ENCODE peak calls at places on chromosomes 13 and 19, in nine cellular contexts. One of them, this sample, is unnamed.
A peak's percentile ranks its signal among the peaks of the same experiment; 100 is the strongest.

GRCh38 chr19:8141726-8142524 is 7.5 kb downstream of the FBN3 start:
- DNase-seq in activated T-cell treated with anti-CD3 and anti-CD28 coated beads, Interleukin-2, amount 50 U/mL, for 48 hours: no peak
- DNase-seq in upper lobe of left lung: no peak
- DNase-seq in HTR-8/SVneo: no peak
- DNase-seq in WTC11: no peak
- DNase-seq in CD8-positive, alpha-beta memory T cell: no peak
- DNase-seq in pancreas: peak; percentile 55
- DNase-seq in aorta: no peak
- DNase-seq in kidney glomerular epithelial cell: no peak
- DNase-seq in this sample: no peak

GRCh38 chr19:34150558-34150957 is 21.7 kb upstream of the LSM14A start:
- DNase-seq in activated T-cell treated with anti-CD3 and anti-CD28 coated beads, Interleukin-2, amount 50 U/mL, for 48 hours: no peak
- DNase-seq in upper lobe of left lung: no peak
- DNase-seq in HTR-8/SVneo: no peak
- DNase-seq in WTC11: no peak
- DNase-seq in CD8-positive, alpha-beta memory T cell: no peak
- DNase-seq in pancreas: no peak
- DNase-seq in aorta: no peak
- DNase-seq in kidney glomerular epithelial cell: no peak
- DNase-seq in this sample: no peak

GRCh38 chr13:106990594-106990993 is 422.7 kb upstream of the ARGLU1 start:
- DNase-seq in activated T-cell treated with anti-CD3 and anti-CD28 coated beads, Interleukin-2, amount 50 U/mL, for 48 hours: no peak
- DNase-seq in upper lobe of left lung: no peak
- DNase-seq in HTR-8/SVneo: no peak
- DNase-seq in WTC11: no peak
- DNase-seq in CD8-positive, alpha-beta memory T cell: no peak
- DNase-seq in pancreas: no peak
- DNase-seq in aorta: no peak
- DNase-seq in kidney glomerular epithelial cell: no peak
- DNase-seq in this sample: no peak

GRCh38 chr19:18520848-18521691 is 800 bp downstream of the ELL start:
- DNase-seq in activated T-cell treated with anti-CD3 and anti-CD28 coated beads, Interleukin-2, amount 50 U/mL, for 48 hours: peak; percentile 46
- DNase-seq in upper lobe of left lung: no peak
- DNase-seq in HTR-8/SVneo: no peak
- DNase-seq in WTC11: peak; percentile 42
- DNase-seq in CD8-positive, alpha-beta memory T cell: no peak
- DNase-seq in pancreas: peak; percentile 58
- DNase-seq in aorta: peak; percentile 68
- DNase-seq in kidney glomerular epithelial cell: no peak
- DNase-seq in this sample: no peak

GRCh38 chr13:113818700-113819295 is 45.1 kb downstream of the GAS6 start:
- DNase-seq in activated T-cell treated with anti-CD3 and anti-CD28 coated beads, Interleukin-2, amount 50 U/mL, for 48 hours: no peak
- DNase-seq in upper lobe of left lung: peak; percentile 81
- DNase-seq in HTR-8/SVneo: no peak
- DNase-seq in WTC11: no peak
- DNase-seq in CD8-positive, alpha-beta memory T cell: no peak
- DNase-seq in pancreas: no peak
- DNase-seq in aorta: no peak
- DNase-seq in kidney glomerular epithelial cell: no peak
- DNase-seq in this sample: no peak

GRCh38 chr13:36858285-36858684 is 39.3 kb downstream of the RFXAP start:
- DNase-seq in activated T-cell treated with anti-CD3 and anti-CD28 coated beads, Interleukin-2, amount 50 U/mL, for 48 hours: no peak
- DNase-seq in upper lobe of left lung: no peak
- DNase-seq in HTR-8/SVneo: peak; percentile 24
- DNase-seq in WTC11: no peak
- DNase-seq in CD8-positive, alpha-beta memory T cell: no peak
- DNase-seq in pancreas: no peak
- DNase-seq in aorta: no peak
- DNase-seq in kidney glomerular epithelial cell: peak; percentile 72
- DNase-seq in this sample: peak; percentile 60

GRCh38 chr19:56080669-56081401 is 40.3 kb downstream of the ZNF787 start:
- DNase-seq in activated T-cell treated with anti-CD3 and anti-CD28 coated beads, Interleukin-2, amount 50 U/mL, for 48 hours: peak; percentile 78
- DNase-seq in upper lobe of left lung: peak; percentile 83
- DNase-seq in HTR-8/SVneo: peak; percentile 50
- DNase-seq in WTC11: peak; percentile 91
- DNase-seq in CD8-positive, alpha-beta memory T cell: peak; percentile 38
- DNase-seq in pancreas: peak; percentile 77
- DNase-seq in aorta: peak; percentile 85
- DNase-seq in kidney glomerular epithelial cell: peak; percentile 58
- DNase-seq in this sample: peak; percentile 81

GRCh38 chr13:100561599-100562204 is 26.9 kb downstream of the GGACT start:
- DNase-seq in activated T-cell treated with anti-CD3 and anti-CD28 coated beads, Interleukin-2, amount 50 U/mL, for 48 hours: no peak
- DNase-seq in upper lobe of left lung: no peak
- DNase-seq in HTR-8/SVneo: no peak
- DNase-seq in WTC11: no peak
- DNase-seq in CD8-positive, alpha-beta memory T cell: no peak
- DNase-seq in pancreas: no peak
- DNase-seq in aorta: no peak
- DNase-seq in kidney glomerular epithelial cell: no peak
- DNase-seq in this sample: no peak

GRCh38 chr19:56170261-56170660 is 5.5 kb upstream of the GALP start:
- DNase-seq in activated T-cell treated with anti-CD3 and anti-CD28 coated beads, Interleukin-2, amount 50 U/mL, for 48 hours: no peak
- DNase-seq in upper lobe of left lung: no peak
- DNase-seq in HTR-8/SVneo: peak; percentile 32
- DNase-seq in WTC11: no peak
- DNase-seq in CD8-positive, alpha-beta memory T cell: no peak
- DNase-seq in pancreas: peak; percentile 76
- DNase-seq in aorta: no peak
- DNase-seq in kidney glomerular epithelial cell: peak; percentile 87
- DNase-seq in this sample: peak; percentile 52

GRCh38 chr19:46392252-46392801 is 21.0 kb downstream of the CCDC8 start:
- DNase-seq in activated T-cell treated with anti-CD3 and anti-CD28 coated beads, Interleukin-2, amount 50 U/mL, for 48 hours: no peak
- DNase-seq in upper lobe of left lung: peak; percentile 69
- DNase-seq in HTR-8/SVneo: no peak
- DNase-seq in WTC11: no peak
- DNase-seq in CD8-positive, alpha-beta memory T cell: no peak
- DNase-seq in pancreas: no peak
- DNase-seq in aorta: peak; percentile 58
- DNase-seq in kidney glomerular epithelial cell: no peak
- DNase-seq in this sample: peak; percentile 46

GRCh38 chr13:94550030-94550738 is 45.8 kb downstream of the TGDS start:
- DNase-seq in activated T-cell treated with anti-CD3 and anti-CD28 coated beads, Interleukin-2, amount 50 U/mL, for 48 hours: no peak
- DNase-seq in upper lobe of left lung: no peak
- DNase-seq in HTR-8/SVneo: peak; percentile 24
- DNase-seq in WTC11: no peak
- DNase-seq in CD8-positive, alpha-beta memory T cell: no peak
- DNase-seq in pancreas: no peak
- DNase-seq in aorta: no peak
- DNase-seq in kidney glomerular epithelial cell: peak; percentile 41
- DNase-seq in this sample: peak; percentile 57

GRCh38 chr19:8512115-8512967 is 1.6 kb downstream of the ZNF414 start:
- DNase-seq in activated T-cell treated with anti-CD3 and anti-CD28 coated beads, Interleukin-2, amount 50 U/mL, for 48 hours: peak; percentile 63
- DNase-seq in upper lobe of left lung: peak; percentile 72
- DNase-seq in HTR-8/SVneo: no peak
- DNase-seq in WTC11: peak; percentile 68
- DNase-seq in CD8-positive, alpha-beta memory T cell: no peak
- DNase-seq in pancreas: peak; percentile 41
- DNase-seq in aorta: no peak
- DNase-seq in kidney glomerular epithelial cell: peak; percentile 15
- DNase-seq in this sample: no peak

GRCh38 chr19:57190301-57190700 is 999 bp upstream of the ZNF264 start:
- DNase-seq in activated T-cell treated with anti-CD3 and anti-CD28 coated beads, Interleukin-2, amount 50 U/mL, for 48 hours: no peak
- DNase-seq in upper lobe of left lung: no peak
- DNase-seq in HTR-8/SVneo: no peak
- DNase-seq in WTC11: no peak
- DNase-seq in CD8-positive, alpha-beta memory T cell: no peak
- DNase-seq in pancreas: no peak
- DNase-seq in aorta: no peak
- DNase-seq in kidney glomerular epithelial cell: no peak
- DNase-seq in this sample: no peak

GRCh38 chr19:33690461-33691427 is 69.0 kb downstream of the CHST8 start:
- DNase-seq in activated T-cell treated with anti-CD3 and anti-CD28 coated beads, Interleukin-2, amount 50 U/mL, for 48 hours: no peak
- DNase-seq in upper lobe of left lung: peak; percentile 71
- DNase-seq in HTR-8/SVneo: no peak
- DNase-seq in WTC11: no peak
- DNase-seq in CD8-positive, alpha-beta memory T cell: no peak
- DNase-seq in pancreas: no peak
- DNase-seq in aorta: no peak
- DNase-seq in kidney glomerular epithelial cell: no peak
- DNase-seq in this sample: no peak

GRCh38 chr19:41528106-41528505 is 47.9 kb upstream of the CEACAM21 start:
- DNase-seq in activated T-cell treated with anti-CD3 and anti-CD28 coated beads, Interleukin-2, amount 50 U/mL, for 48 hours: no peak
- DNase-seq in upper lobe of left lung: no peak
- DNase-seq in HTR-8/SVneo: no peak
- DNase-seq in WTC11: no peak
- DNase-seq in CD8-positive, alpha-beta memory T cell: no peak
- DNase-seq in pancreas: no peak
- DNase-seq in aorta: no peak
- DNase-seq in kidney glomerular epithelial cell: no peak
- DNase-seq in this sample: peak; percentile 6

GRCh38 chr19:7871530-7872305 is 2.5 kb downstream of the PRR36 start:
- DNase-seq in activated T-cell treated with anti-CD3 and anti-CD28 coated beads, Interleukin-2, amount 50 U/mL, for 48 hours: peak; percentile 93
- DNase-seq in upper lobe of left lung: peak; percentile 97
- DNase-seq in HTR-8/SVneo: peak; percentile 80
- DNase-seq in WTC11: peak; percentile 100
- DNase-seq in CD8-positive, alpha-beta memory T cell: peak; percentile 72
- DNase-seq in pancreas: peak; percentile 96
- DNase-seq in aorta: peak; percentile 94
- DNase-seq in kidney glomerular epithelial cell: peak; percentile 69
- DNase-seq in this sample: peak; percentile 92

GRCh38 chr13:95352486-95352885 is 51.2 kb upstream of the ABCC4 start:
- DNase-seq in activated T-cell treated with anti-CD3 and anti-CD28 coated beads, Interleukin-2, amount 50 U/mL, for 48 hours: no peak
- DNase-seq in upper lobe of left lung: no peak
- DNase-seq in HTR-8/SVneo: no peak
- DNase-seq in WTC11: no peak
- DNase-seq in CD8-positive, alpha-beta memory T cell: no peak
- DNase-seq in pancreas: no peak
- DNase-seq in aorta: no peak
- DNase-seq in kidney glomerular epithelial cell: peak; percentile 1
- DNase-seq in this sample: no peak

GRCh38 chr19:43595605-43595998 is 332 bp downstream of the IRGQ start:
- DNase-seq in activated T-cell treated with anti-CD3 and anti-CD28 coated beads, Interleukin-2, amount 50 U/mL, for 48 hours: no peak
- DNase-seq in upper lobe of left lung: no peak
- DNase-seq in HTR-8/SVneo: no peak
- DNase-seq in WTC11: no peak
- DNase-seq in CD8-positive, alpha-beta memory T cell: no peak
- DNase-seq in pancreas: no peak
- DNase-seq in aorta: no peak
- DNase-seq in kidney glomerular epithelial cell: no peak
- DNase-seq in this sample: no peak

GRCh38 chr13:20428666-20429644 is 96.7 kb downstream of the CRYL1 start:
- DNase-seq in activated T-cell treated with anti-CD3 and anti-CD28 coated beads, Interleukin-2, amount 50 U/mL, for 48 hours: no peak
- DNase-seq in upper lobe of left lung: no peak
- DNase-seq in HTR-8/SVneo: no peak
- DNase-seq in WTC11: no peak
- DNase-seq in CD8-positive, alpha-beta memory T cell: no peak
- DNase-seq in pancreas: no peak
- DNase-seq in aorta: no peak
- DNase-seq in kidney glomerular epithelial cell: no peak
- DNase-seq in this sample: no peak

GRCh38 chr13:99314640-99315176 is 7.5 kb upstream of the GPR183 start:
- DNase-seq in activated T-cell treated with anti-CD3 and anti-CD28 coated beads, Interleukin-2, amount 50 U/mL, for 48 hours: peak; percentile 69
- DNase-seq in upper lobe of left lung: no peak
- DNase-seq in HTR-8/SVneo: peak; percentile 28
- DNase-seq in WTC11: no peak
- DNase-seq in CD8-positive, alpha-beta memory T cell: peak; percentile 78
- DNase-seq in pancreas: no peak
- DNase-seq in aorta: no peak
- DNase-seq in kidney glomerular epithelial cell: no peak
- DNase-seq in this sample: peak; percentile 84

GRCh38 chr13:74128171-74128767 is 5.9 kb downstream of the KLF12 start:
- DNase-seq in activated T-cell treated with anti-CD3 and anti-CD28 coated beads, Interleukin-2, amount 50 U/mL, for 48 hours: peak; percentile 44
- DNase-seq in upper lobe of left lung: no peak
- DNase-seq in HTR-8/SVneo: no peak
- DNase-seq in WTC11: no peak
- DNase-seq in CD8-positive, alpha-beta memory T cell: no peak
- DNase-seq in pancreas: no peak
- DNase-seq in aorta: no peak
- DNase-seq in kidney glomerular epithelial cell: peak; percentile 71
- DNase-seq in this sample: peak; percentile 79

This sample was measured in iris pigment epithelial cell.